ENCODE peak calls at places on chromosomes 6 and 20, in seven cellular contexts. K is suprapubic skin, W is stomach, N is uterus, Z is WERI-Rb-1, B is esophagus muscularis mucosa, I is neuronal stem cell. R is an unnamed sample.

GRCh38 chr6:143745160-143746133 is 67.7 kb downstream of the PHACTR2 start:
- DNase-seq in K (no peak), W (peak; percentile 57), N (no peak), Z (peak; percentile 42), B (no peak), I (peak; percentile 40), R (no peak)

GRCh38 chr20:59145926-59146800 is 17.5 kb upstream of the ZNF831 start:
- DNase-seq in K (peak; percentile 59), W (no peak), N (no peak), Z (no peak), B (no peak), I (no peak), R (no peak)

GRCh38 chr20:61907081-61907891 is 158.4 kb downstream of the TAF4 start:
- DNase-seq in K (no peak), W (no peak), N (no peak), Z (no peak), B (no peak), I (no peak), R (no peak)

GRCh38 chr6:85406641-85407075 is 43.2 kb upstream of the NT5E start:
- DNase-seq in K (no peak), W (no peak), N (no peak), Z (no peak), B (no peak), I (no peak), R (no peak)

GRCh38 chr6:8182209-8182845 is 80.0 kb upstream of the EEF1E1 start:
- DNase-seq in K (no peak), W (no peak), N (no peak), Z (no peak), B (no peak), I (no peak), R (no peak)

GRCh38 chr6:142045380-142046270 is 87.1 kb upstream of the GJE1 start:
- DNase-seq in K (no peak), W (no peak), N (no peak), Z (no peak), B (no peak), I (no peak), R (no peak)

GRCh38 chr20:62791301-62792181 is 4.7 kb upstream of the MRGBP start:
- DNase-seq in K (peak; percentile 89), W (peak; percentile 82), N (peak; percentile 79), Z (peak; percentile 92), B (no peak), I (peak; percentile 87), R (peak; percentile 88)

GRCh38 chr6:156791261-156791850 is 14.2 kb downstream of the ARID1B start:
- DNase-seq in K (no peak), W (no peak), N (no peak), Z (peak; percentile 38), B (no peak), I (peak; percentile 24), R (no peak)

GRCh38 chr6:148915889-148916288 is 169.1 kb downstream of the UST start:
- DNase-seq in K (no peak), W (no peak), N (no peak), Z (no peak), B (no peak), I (no peak), R (no peak)

DNA sequence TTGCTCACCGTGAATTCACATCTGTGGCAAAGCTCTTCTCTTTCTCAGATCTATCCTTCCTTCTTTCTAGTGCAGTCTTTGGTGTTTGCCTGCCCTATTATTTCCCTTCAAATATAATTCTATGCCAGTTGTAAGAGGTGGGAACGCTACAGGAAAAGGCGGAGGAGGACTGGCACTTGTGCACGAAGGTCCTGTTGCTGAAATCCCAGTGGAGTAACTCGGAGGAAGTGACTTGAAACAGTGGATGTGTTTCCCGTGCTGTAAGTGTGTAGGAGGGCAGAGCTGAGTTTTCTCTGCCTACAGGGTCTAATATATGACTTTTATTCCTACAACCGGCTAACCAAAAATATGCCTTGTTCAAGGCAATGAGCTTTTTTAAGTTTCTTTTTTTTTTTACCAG is 754.8 kb downstream of the QKI start:
- DNase-seq in K (no peak), W (no peak), N (no peak), Z (no peak), B (no peak), I (no peak), R (no peak)
- H3K9me3 ChIP-seq in K (no peaks in the 10 kb centered on the region), W (no peaks in the 10 kb centered on the region), N (no peaks in the 10 kb centered on the region), Z (no peaks in the 10 kb centered on the region), B (no peaks in the 10 kb centered on the region), I (peaks cover 5% of the 10 kb centered on the region), R (no peaks in the 10 kb centered on the region)

GRCh38 chr6:88665131-88665530 is 298.3 kb downstream of the RNGTT start:
- DNase-seq in K (no peak), W (no peak), N (no peak), Z (no peak), B (no peak), I (no peak), R (no peak)
- H3K9me3 ChIP-seq in K (peaks cover 25% of the 10 kb centered on the region), W (peaks cover 19% of the 10 kb centered on the region), N (no peaks in the 10 kb centered on the region), Z (peaks cover 2% of the 10 kb centered on the region), B (peaks cover 22% of the 10 kb centered on the region), I (peaks cover 10% of the 10 kb centered on the region), R (no peaks in the 10 kb centered on the region)

GRCh38 chr20:43415661-43416430 is 41.9 kb upstream of the SRSF6 start:
- DNase-seq in K (no peak), W (no peak), N (no peak), Z (no peak), B (peak; percentile 83), I (no peak), R (no peak)

GRCh38 chr20:43420192-43420591 is 37.5 kb upstream of the SRSF6 start:
- DNase-seq in K (no peak), W (no peak), N (no peak), Z (no peak), B (no peak), I (no peak), R (no peak)

DNA sequence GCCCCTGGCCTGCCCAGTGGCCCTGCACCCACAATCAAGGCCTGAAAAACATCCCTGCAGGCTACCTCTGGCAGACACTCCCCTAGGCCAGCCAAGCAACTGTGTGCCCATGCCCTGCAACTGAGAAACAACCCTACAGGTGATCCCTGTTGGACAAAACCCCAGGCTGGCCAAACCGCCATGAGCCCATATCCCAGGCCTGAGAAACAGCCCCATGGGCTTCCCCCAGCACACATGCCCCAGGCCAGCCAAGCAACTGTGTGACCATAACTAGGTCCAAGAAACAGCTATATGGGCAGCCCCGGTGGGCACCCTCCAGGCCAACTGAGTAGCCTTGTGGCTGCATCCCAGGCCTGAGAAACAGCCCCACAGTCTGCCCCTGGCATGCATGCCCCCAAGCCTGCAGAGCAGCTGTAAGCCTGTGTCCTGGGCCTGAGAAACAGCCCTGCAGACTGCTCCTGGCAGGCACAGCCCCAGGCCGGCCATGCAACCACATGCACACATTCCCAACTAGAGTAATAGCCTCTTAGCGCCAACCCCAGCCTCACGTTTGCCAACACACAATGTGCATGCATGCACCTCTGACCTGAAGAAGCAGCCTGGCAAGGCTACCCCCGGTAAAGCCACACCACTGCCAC is 41.0 kb upstream of the SRSF6 start:
- DNase-seq in K (no peak), W (no peak), N (no peak), Z (no peak), B (peak; percentile 64), I (no peak), R (no peak)
- H3K9me3 ChIP-seq in K (peaks cover 12% of the 10 kb centered on the region), W (peaks cover 38% of the 10 kb centered on the region), N (no peaks in the 10 kb centered on the region), Z (peaks cover 17% of the 10 kb centered on the region), B (peaks cover 34% of the 10 kb centered on the region), I (peaks cover 1% of the 10 kb centered on the region), R (peaks cover 6% of the 10 kb centered on the region)

GRCh38 chr6:137191670-137192069 is 18.2 kb upstream of the IL22RA2 start:
- DNase-seq in K (no peak), W (no peak), N (no peak), Z (no peak), B (no peak), I (no peak), R (no peak)

GRCh38 chr6:137185290-137185689 is 11.8 kb upstream of the IL22RA2 start:
- DNase-seq in K (no peak), W (no peak), N (no peak), Z (no peak), B (no peak), I (no peak), R (no peak)

GRCh38 chr6:137191238-137191637 is 17.8 kb upstream of the IL22RA2 start:
- DNase-seq in K (no peak), W (no peak), N (no peak), Z (no peak), B (no peak), I (no peak), R (no peak)

GRCh38 chr6:137190710-137191109 is 17.3 kb upstream of the IL22RA2 start:
- DNase-seq in K (no peak), W (peak; percentile 37), N (no peak), Z (no peak), B (no peak), I (no peak), R (no peak)

DNA sequence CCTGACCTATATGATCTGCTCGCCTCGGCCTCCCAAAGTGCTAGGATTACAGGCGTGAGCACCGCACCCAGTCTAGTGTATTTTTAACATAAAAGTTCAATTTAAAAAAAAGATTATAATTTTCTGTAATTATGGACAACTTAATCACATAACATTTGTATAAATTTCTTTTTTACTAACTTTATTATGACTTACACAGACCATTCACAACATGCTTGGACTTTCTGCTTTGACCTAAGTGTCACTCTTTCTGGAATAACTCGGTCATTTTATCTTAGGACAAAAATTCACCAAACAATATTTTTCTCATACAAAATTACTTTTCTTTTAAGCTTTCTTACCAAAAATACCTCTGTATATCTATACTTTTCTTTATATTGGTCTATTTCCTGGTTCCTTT is 15.4 kb upstream of the IL22RA2 start:
- DNase-seq in K (no peak), W (no peak), N (no peak), Z (no peak), B (no peak), I (peak; percentile 27), R (no peak)
- H3K9me3 ChIP-seq in K (peaks cover 9% of the 10 kb centered on the region), W (peaks cover 18% of the 10 kb centered on the region), N (no peaks in the 10 kb centered on the region), Z (peaks cover 23% of the 10 kb centered on the region), B (peaks cover 13% of the 10 kb centered on the region), I (peaks cover 21% of the 10 kb centered on the region), R (peaks cover 20% of the 10 kb centered on the region)

GRCh38 chr6:22367331-22367730 is 70.5 kb upstream of the PRL start:
- DNase-seq in K (no peak), W (no peak), N (no peak), Z (no peak), B (no peak), I (no peak), R (no peak)
- H3K9me3 ChIP-seq in K (no peaks in the 10 kb centered on the region), W (no peaks in the 10 kb centered on the region), N (no peaks in the 10 kb centered on the region), Z (peaks cover 3% of the 10 kb centered on the region), B (no peaks in the 10 kb centered on the region), I (no peaks in the 10 kb centered on the region), R (no peaks in the 10 kb centered on the region)

R was measured in ascending aorta.